ENCODE peak calls at places on chromosomes 1 and 21, in five cellular contexts. F is H9, M is mesendoderm, L is IMR-90, E is neuronal stem cell. G is an unnamed sample. For H3K4me1, the result is how much of the 10 kb centered on the place peaks cover.

GRCh38 chr21:45326169-45326833 is 38.6 kb upstream of the POFUT2 start:
- DNase-seq in E (no peak), L (peak), F (no peak), M (no peak), G (no peak)

GRCh38 chr1:231779081-231779480 is 152.5 kb downstream of the DISC1 start:
- DNase-seq in M (no peak), E (no peak), L (no peak), F (no peak), G (no peak)

GRCh38 chr1:29121516-29121937 is 2.2 kb downstream of the TMEM200B start:
- DNase-seq in E (peak), M (no peak), F (no peak), L (no peak), G (no peak)

GRCh38 chr21:46117586-46118304 is 19.8 kb downstream of the COL6A2 start:
- DNase-seq in F (peak), L (no peak), E (no peak), M (no peak), G (no peak)

GRCh38 chr1:220327106-220327505 is 54.9 kb upstream of the RAB3GAP2 start:
- DNase-seq in F (no peak), L (no peak), M (no peak), E (no peak), G (peak)

GRCh38 chr1:175354080-175354479 is 161.5 kb upstream of the KIAA0040 start:
- DNase-seq in M (no peak), L (no peak), E (no peak), F (no peak), G (no peak)

GRCh38 chr1:38028105-38028591 is 15.6 kb downstream of the UTP11 start:
- DNase-seq in M (peak), L (no peak), F (peak), E (no peak), G (no peak)

GRCh38 chr1:168767885-168768584 is 39.0 kb upstream of the DPT start:
- DNase-seq in E (no peak), L (peak), M (no peak), F (no peak), G (no peak)

GRCh38 chr1:111366256-111366655 is 61.3 kb downstream of the OVGP1 start:
- DNase-seq in L (peak), M (peak), E (no peak), F (no peak), G (no peak)

GRCh38 chr1:155329980-155330598 is 9.4 kb downstream of the RUSC1 start:
- DNase-seq in L (no peak), E (no peak), F (no peak), M (no peak), G (peak)

GRCh38 chr21:46159390-46159789 is 4.0 kb upstream of the FTCD start:
- DNase-seq in E (no peak), F (peak), M (no peak), L (no peak), G (no peak)

DNA sequence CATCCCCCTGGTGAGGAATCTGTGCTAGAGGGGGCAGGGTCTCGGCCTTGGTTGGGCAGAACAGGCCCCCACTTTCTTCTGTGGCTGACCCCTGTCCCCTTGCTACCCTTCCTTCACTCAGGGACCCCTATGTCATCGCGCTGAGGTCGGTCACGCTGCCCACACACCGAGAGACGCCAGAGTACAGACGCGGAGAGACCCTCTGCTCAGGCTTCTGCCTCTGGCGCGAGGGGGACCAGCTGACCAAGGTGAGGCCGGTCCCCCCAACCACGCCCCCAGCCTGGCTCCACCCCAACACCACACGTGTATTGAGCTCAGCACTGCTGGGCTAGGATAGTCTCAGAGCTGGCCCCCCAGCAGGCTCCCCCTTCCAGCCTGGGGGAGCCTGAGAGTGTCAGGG is 15.5 kb downstream of the FAM151A start:
- DNase-seq in E (no peak), L (no peak), F (no peak), M (no peak), G (no peak)
- H3K23ac ChIP-seq in E (peak), L (no peak), F (no peak), M (no peak), G (no peak)

GRCh38 chr1:228845101-228845500 is 109.8 kb downstream of the RHOU start:
- DNase-seq in F (no peak), L (no peak), M (no peak), E (no peak), G (peak)

GRCh38 chr1:228850141-228851100 is 115.1 kb downstream of the RHOU start:
- DNase-seq in L (peak), E (no peak), M (no peak), F (peak), G (peak)

GRCh38 chr1:228849011-228849541 is 113.8 kb downstream of the RHOU start:
- DNase-seq in E (no peak), M (peak), F (peak), L (no peak), G (no peak)

GRCh38 chr1:228848406-228848805 is 113.1 kb downstream of the RHOU start:
- DNase-seq in M (no peak), F (no peak), E (no peak), L (no peak), G (no peak)

GRCh38 chr1:228846952-228847351 is 111.7 kb downstream of the RHOU start:
- DNase-seq in M (no peak), E (no peak), F (no peak), L (no peak), G (no peak)
- H3K4me1 ChIP-seq in M (under half), E (under half), F (under half), L (under half), G (under half)

DNA sequence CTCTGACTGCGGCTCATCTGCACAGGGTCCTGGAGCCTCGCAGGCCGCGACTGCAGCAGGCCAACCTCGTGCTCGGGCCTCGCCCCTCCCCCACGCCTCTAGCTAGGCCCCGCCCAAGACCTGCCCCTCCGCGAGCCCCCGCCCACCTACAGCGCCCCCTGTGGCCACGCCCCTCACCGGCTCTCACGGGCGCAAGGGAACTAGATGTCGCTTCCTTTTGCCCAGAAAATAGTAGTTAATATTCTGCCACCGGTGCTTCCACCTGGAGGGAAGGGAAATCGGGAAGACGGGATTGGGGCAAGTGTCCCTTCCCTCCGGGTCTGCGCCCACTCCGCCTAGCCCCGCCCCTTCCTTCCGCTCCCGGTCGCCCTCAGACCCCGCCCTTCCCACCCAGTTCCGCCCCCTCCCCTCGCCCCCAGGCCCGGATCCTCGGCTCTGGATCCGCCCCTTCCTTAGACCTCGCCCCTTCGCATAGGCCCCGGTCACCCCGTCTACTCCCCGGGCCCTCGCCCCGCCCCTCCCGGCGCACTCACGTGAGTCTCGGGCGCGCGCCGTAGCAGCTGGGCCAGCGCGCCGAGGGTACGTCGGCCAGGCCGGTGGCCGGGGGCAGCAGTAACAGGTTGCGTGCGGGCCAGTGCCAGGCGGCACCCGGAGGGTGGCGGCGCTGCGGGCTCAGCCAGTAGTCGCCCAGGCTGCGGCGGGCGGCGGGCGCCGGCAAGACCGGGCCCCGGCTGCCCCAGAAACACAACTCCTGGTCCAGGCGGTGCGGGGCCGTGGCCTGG is 11.0 kb downstream of the FAM229A start:
- DNase-seq in L (peak), M (peak), F (peak), E (peak), G (peak)
- H3K23ac ChIP-seq in L (peak), M (peak), F (no peak), E (peak), G (no peak)

GRCh38 chr1:201479331-201479730 is 10.3 kb upstream of the PHLDA3 start:
- DNase-seq in L (no peak), E (no peak), F (no peak), M (no peak), G (no peak)

GRCh38 chr1:201482755-201483154 is 13.8 kb upstream of the PHLDA3 start:
- DNase-seq in F (no peak), E (no peak), M (no peak), L (no peak), G (no peak)

GRCh38 chr1:201480231-201481003 is 11.4 kb upstream of the PHLDA3 start:
- DNase-seq in E (no peak), M (peak), F (peak), L (no peak), G (peak)

GRCh38 chr1:201481761-201482493 is 12.9 kb upstream of the PHLDA3 start:
- DNase-seq in F (peak), M (peak), E (peak), L (peak), G (peak)

GRCh38 chr1:201481004-201481380 is 12.0 kb upstream of the PHLDA3 start:
- DNase-seq in E (no peak), M (no peak), F (peak), L (no peak), G (no peak)
- H3K4me1 ChIP-seq in E (under half), M (under half), F (under half), L (under half), G (under half)

GRCh38 chr1:219173758-219174671 is at the start of gene LYPLAL1:
- DNase-seq in E (peak), M (peak), L (peak), F (peak), G (peak)
- H3K23ac ChIP-seq in E (peak), M (no peak), L (peak), F (no peak), G (no peak)

DNA sequence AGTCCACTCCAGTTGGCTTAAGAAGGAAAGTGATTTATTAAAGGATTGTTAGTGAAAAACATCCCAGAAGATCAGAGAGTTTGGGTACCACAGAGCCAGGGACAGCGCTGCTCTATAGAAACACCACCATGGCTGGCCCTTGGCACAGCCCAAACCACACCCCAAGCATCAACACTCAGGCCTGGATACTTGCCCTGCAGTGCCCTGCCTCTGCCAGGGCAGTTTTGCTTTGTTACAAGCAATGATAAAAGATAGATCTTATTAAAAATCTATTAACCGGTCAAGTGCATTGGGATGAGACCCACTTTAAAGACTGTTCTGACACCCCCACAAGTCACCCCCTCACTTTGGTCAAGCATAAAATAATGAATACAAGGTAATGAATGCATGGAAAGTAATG is 56.6 kb downstream of the KIF21B start:
- DNase-seq in L (no peak), E (no peak), M (no peak), F (no peak), G (no peak)
- H3K4me1 ChIP-seq in L (under half), E (under half), M (under half), F (under half), G (under half)